ENCODE peak calls at places on chromosomes 13 and 19, in four cellular contexts. D is MM.1S, X is mesothelial cell of epicardium, A is foreskin fibroblast. B is an unnamed sample.

GRCh38 chr19:10919352-10920287 is 8.8 kb downstream of the YIPF2 start:
- DNase-seq in D (no peak), X (no peak), A (no peak), B (no peak)

GRCh38 chr19:49430678-49431329 is 5.6 kb downstream of the GFY start:
- DNase-seq in D (no peak), X (no peak), A (no peak), B (no peak)

GRCh38 chr13:27975579-27976361 is 6.7 kb upstream of the CDX2 start:
- DNase-seq in D (no peak), X (no peak), A (no peak), B (no peak)

GRCh38 chr13:25204843-25205242 is 32.8 kb upstream of the AMER2 start:
- DNase-seq in D (no peak), X (no peak), A (no peak), B (no peak)

GRCh38 chr13:21476893-21477472 is 17.9 kb upstream of the ZDHHC20 start:
- DNase-seq in D (peak; percentile 65), X (peak; percentile 76), A (peak; percentile 86), B (peak; percentile 59)

GRCh38 chr19:16456652-16457194 is 15.0 kb downstream of the EPS15L1 start:
- DNase-seq in D (no peak), X (no peak), A (no peak), B (no peak)

GRCh38 chr19:40502647-40503046 is 35.8 kb downstream of the SPTBN4 start:
- DNase-seq in D (no peak), X (no peak), A (peak; percentile 7), B (peak; percentile 21)

GRCh38 chr13:103883152-103883551 is 816.9 kb upstream of the SLC10A2 start:
- DNase-seq in D (no peak), X (peak; percentile 81), A (peak; percentile 98), B (peak; percentile 49)

GRCh38 chr13:97834255-97834654 is 119.2 kb upstream of the IPO5 start:
- DNase-seq in D (no peak), X (no peak), A (peak; percentile 13), B (no peak)

GRCh38 chr13:52776726-52777125 is 37.1 kb upstream of the CNMD start:
- DNase-seq in D (no peak), X (no peak), A (no peak), B (no peak)

GRCh38 chr19:29624489-29625210 is 18.6 kb downstream of the POP4 start:
- DNase-seq in D (no peak), X (no peak), A (no peak), B (no peak)

GRCh38 chr19:38125238-38125637 is 98.8 kb downstream of the DPF1 start:
- DNase-seq in D (no peak), X (no peak), A (no peak), B (no peak)

GRCh38 chr19:17718988-17719711 is at the start of gene MAP1S:
- DNase-seq in D (peak; percentile 52), X (peak; percentile 80), A (peak; percentile 76), B (peak; percentile 4)

GRCh38 chr19:35134601-35135091 is at the start of gene LGI4:
- DNase-seq in D (no peak), X (no peak), A (peak; percentile 16), B (no peak)

GRCh38 chr13:30159446-30159839 is 147.9 kb downstream of the KATNAL1 start:
- DNase-seq in D (no peak), X (no peak), A (peak; percentile 49), B (peak; percentile 84)

GRCh38 chr19:18763674-18764590 is 27.2 kb downstream of the COMP start:
- DNase-seq in D (no peak), X (no peak), A (peak; percentile 96), B (peak; percentile 86)

GRCh38 chr13:109900723-109901122 is 114.3 kb upstream of the IRS2 start:
- DNase-seq in D (no peak), X (no peak), A (no peak), B (no peak)

GRCh38 chr19:58294743-58295374 is 10.3 kb upstream of the ERVK3-1 start:
- DNase-seq in D (no peak), X (no peak), A (no peak), B (no peak)

GRCh38 chr13:88840085-88840484 is 1168.9 kb downstream of the SLITRK5 start:
- DNase-seq in D (no peak), X (no peak), A (no peak), B (no peak)

GRCh38 chr19:44809856-44810554 is 1.1 kb downstream of the BCAM start:
- DNase-seq in D (no peak), X (peak; percentile 46), A (no peak), B (no peak)

GRCh38 chr19:44808463-44809371 is at the start of gene BCAM:
- DNase-seq in D (no peak), X (peak; percentile 77), A (peak; percentile 83), B (no peak)

GRCh38 chr19:44807652-44808462 is 1.0 kb upstream of the BCAM start:
- DNase-seq in D (no peak), X (peak; percentile 46), A (peak; percentile 61), B (no peak)

GRCh38 chr19:44806271-44806670 is 2.6 kb upstream of the BCAM start:
- DNase-seq in D (no peak), X (no peak), A (no peak), B (no peak)

DNA sequence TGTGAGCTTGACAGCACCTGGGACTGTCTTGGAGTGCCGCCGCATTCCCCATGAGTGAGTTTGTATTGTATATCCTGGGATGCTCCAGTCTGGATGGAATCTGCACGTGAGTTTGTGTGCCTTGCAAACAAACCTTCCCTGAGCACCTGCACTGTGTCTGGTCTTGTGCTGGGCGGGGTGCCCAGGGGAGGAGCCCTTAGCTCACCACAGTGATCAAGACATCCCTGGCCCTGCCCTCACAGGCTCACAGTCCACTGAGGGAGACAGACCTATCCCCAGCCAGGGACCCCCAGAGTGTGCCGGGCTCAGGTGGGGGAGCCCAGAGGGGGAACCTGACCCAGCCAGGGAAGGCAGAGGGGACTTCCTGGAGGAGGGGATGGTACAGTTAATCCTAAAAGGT is 1.7 kb upstream of the BCAM start:
- DNase-seq in D (no peak), X (no peak), A (no peak), B (no peak)
- TF ChIP-seq CTCF in D (no peak), X (no peak), A (no peak), B (no peak)

DNA sequence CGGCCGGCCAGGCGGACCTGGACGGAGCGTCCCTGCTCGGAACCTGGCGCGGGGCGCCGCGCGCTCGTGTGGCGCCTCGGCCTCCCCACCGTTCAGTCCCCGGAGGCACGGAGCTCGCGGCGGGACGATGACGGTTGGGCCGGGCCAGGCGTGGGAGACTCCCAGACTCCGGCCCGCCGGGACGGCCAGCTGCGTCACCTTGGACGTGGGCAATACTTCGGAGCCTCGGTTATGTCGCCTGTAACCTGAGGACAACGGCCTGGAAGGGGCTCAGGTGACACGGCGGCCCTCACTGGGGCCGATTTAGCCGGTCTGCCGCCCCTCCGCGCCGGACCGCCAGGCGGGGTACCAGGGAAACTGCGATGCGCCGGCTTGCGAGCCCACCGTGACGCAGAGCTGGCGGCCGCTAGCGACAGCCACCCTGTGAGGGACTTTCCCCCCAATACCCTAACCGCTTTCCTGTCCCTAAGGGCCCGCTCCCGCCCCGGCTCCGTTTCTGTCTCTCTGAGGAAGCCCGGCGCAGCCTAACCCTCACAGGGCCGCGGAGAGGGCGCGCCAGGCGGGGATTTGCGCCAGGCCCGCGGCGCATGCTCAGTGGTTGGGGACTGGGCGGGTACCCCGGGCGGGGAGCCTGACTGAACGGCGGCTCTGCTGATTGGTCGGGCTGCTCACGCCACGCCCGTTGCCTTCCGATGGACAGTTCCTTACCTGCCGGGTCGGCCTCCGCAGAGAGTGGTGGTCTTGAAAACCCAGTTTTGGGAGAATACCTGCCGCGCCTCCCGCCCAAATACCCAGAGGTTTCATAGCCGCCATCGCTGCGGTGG is 109.5 kb upstream of the DOCK9 start:
- DNase-seq in D (peak; percentile 94), X (peak; percentile 94), A (peak; percentile 95), B (peak; percentile 73)
- TF ChIP-seq CTCF in D (peak; percentile 16), X (no peak), A (peak; percentile 20), B (peak; percentile 49)

GRCh38 chr19:54415208-54415900 is at the start of gene TTYH1:
- DNase-seq in D (no peak), X (no peak), A (no peak), B (no peak)
- TF ChIP-seq CTCF in D (no peak), X (peak; percentile 73), A (no peak), B (peak; percentile 53)

DNA sequence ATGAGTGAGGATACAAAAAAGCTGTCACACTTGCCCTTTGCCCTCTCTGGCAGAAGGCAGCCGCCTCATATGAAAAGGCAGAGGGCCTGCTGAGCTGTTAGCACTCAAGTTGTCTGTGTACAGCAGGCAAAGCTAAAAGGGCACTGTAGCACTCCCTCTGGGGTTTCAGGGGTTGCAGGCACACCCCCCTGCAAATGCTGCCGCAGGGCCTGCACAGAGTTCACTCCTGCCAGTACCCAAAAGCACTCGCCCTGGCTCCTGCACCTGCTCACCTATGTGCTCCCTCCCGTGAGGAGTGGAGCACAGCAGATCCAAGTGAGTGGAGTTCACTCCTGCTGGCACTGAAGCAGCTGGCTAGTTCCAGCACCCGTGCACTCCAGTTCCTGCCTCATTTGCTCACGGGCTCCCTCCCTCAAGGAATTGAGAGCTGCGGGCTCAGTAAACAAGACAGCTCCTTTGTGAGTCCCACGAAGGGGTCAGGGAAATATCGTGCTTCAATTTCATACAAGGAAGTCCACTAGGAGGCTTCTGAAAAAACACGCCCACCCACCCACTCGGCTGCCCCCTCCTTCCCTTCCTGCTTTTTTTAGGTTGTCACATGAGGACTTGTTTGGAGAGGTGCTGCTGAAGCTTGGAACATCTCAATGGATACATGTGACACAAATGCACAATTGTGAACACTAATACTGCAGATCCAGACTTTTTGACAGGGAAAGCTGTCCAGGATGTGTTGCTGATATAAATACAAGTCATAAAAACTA is 9.9 kb upstream of the RCBTB2 start:
- DNase-seq in D (no peak), X (no peak), A (peak; percentile 35), B (no peak)
- TF ChIP-seq CTCF in D (no peak), X (no peak), A (no peak), B (no peak)

DNA sequence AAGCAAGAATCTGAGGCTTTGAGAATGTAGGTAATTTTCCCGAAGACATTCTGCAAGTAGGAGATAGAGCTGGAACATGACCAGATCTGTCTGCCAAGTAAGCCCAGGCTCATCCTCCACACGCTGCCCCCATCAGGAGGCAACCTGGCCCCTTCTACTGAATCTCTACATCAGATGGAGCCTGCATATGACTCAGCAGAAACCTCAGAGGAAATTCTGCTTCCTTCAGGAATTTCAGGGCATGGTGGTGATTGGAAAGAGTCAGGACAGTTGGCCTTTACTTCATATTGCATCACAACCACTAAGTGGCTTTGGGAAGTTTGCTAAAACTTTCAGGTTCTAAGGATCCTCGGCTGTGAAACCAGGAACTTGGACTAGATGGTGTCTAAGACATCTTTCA is 85.2 kb downstream of the LRRC63 start:
- DNase-seq in D (no peak), X (no peak), A (peak; percentile 95), B (peak; percentile 84)
- TF ChIP-seq CTCF in D (no peak), X (no peak), A (no peak), B (no peak)

GRCh38 chr19:13902993-13903555 is 2.8 kb downstream of the BRME1 start:
- DNase-seq in D (peak; percentile 26), X (no peak), A (peak; percentile 18), B (no peak)
- TF ChIP-seq CTCF in D (peak; percentile 49), X (no peak), A (peak; percentile 17), B (peak; percentile 62)

DNA sequence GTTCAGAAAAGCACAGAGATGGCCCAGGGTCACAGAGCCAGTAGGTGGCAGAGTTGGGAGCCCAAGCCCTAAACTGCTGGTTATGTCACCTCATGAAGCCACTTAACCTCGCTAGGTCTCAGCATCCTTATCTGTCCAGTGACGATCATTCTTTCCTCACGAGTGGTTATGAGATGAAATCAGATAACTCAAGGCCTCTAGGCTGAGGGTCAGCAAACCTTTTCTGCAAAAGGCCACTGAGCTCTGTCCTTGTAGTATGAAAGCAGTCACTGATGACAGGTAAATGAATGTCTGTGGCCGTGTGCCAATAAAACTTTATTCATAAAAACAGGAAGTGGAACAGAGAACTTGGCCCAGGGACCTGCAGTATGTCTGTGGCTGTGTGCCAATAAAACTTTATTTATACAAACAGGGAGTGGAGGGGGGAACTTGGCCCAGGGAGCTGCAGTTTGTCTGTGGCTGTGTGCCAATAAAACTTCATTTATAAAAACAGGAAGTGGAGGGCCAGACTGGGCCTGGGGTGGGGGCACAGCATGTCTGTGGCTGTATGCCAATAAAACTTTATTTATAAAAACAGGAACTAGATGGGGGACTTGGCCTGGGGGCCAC is 71.2 kb downstream of the GNG7 start:
- DNase-seq in D (peak; percentile 26), X (no peak), A (peak; percentile 25), B (peak; percentile 7)
- TF ChIP-seq CTCF in D (peak; percentile 16), X (no peak), A (no peak), B (peak; percentile 22)

B was measured in HFFc6.